ENCODE peak calls at places on chromosomes 5 and 9, in six cellular contexts. R is left ventricle myocardium inferior, Z is uterus, U is fibroblast of villous mesenchyme, O is AG04450, H is cardiac muscle cell. L is an unnamed sample.

GRCh38 chr9:71331603-71332002 is 210.2 kb upstream of the TRPM3 start:
- DNase-seq in R (no peak), O (no peak), Z (no peak), U (no peak), H (no peak), L (no peak)

GRCh38 chr5:111486055-111486454 is 26.3 kb downstream of the STARD4 start:
- DNase-seq in Z (no peak), H (no peak), U (peak; percentile 24), O (no peak), R (no peak), L (no peak)

GRCh38 chr5:1000329-1000728 is 8.3 kb upstream of the NKD2 start:
- DNase-seq in U (no peak), O (no peak), Z (peak; percentile 8), R (peak; percentile 6), H (no peak), L (no peak)

GRCh38 chr9:18189876-18190670 is 283.9 kb upstream of the ADAMTSL1 start:
- DNase-seq in U (no peak), Z (no peak), O (no peak), R (no peak), H (no peak), L (no peak)

GRCh38 chr5:5191906-5192305 is 51.8 kb downstream of the ADAMTS16 start:
- DNase-seq in U (no peak), O (no peak), R (no peak), H (no peak), Z (no peak), L (no peak)

GRCh38 chr5:132269635-132270344 is 12.3 kb downstream of the PDLIM4 start:
- DNase-seq in Z (no peak), R (no peak), U (peak; percentile 33), H (no peak), O (no peak), L (no peak)

GRCh38 chr5:32165597-32165996 is 8.5 kb downstream of the GOLPH3 start:
- DNase-seq in O (no peak), H (no peak), Z (no peak), R (no peak), U (no peak), L (no peak)

GRCh38 chr5:13385066-13385465 is 559.4 kb downstream of the DNAH5 start:
- DNase-seq in R (no peak), O (no peak), Z (no peak), H (no peak), U (no peak), L (no peak)

GRCh38 chr9:126499005-126499910 is 114.5 kb upstream of the LMX1B start:
- DNase-seq in Z (peak; percentile 45), H (peak; percentile 45), R (no peak), U (peak; percentile 55), O (no peak), L (no peak)

GRCh38 chr9:127977877-127978647 is 2.7 kb downstream of the EEIG1 start:
- DNase-seq in O (peak; percentile 42), R (peak; percentile 70), U (peak; percentile 94), H (peak; percentile 95), Z (peak; percentile 83), L (peak; percentile 94)

GRCh38 chr9:138064547-138064946 is 187.0 kb downstream of the CACNA1B start:
- DNase-seq in O (no peak), U (no peak), H (no peak), Z (no peak), R (no peak), L (no peak)

GRCh38 chr5:13976867-13977479 is 32.5 kb upstream of the DNAH5 start:
- DNase-seq in Z (no peak), R (no peak), O (no peak), U (peak; percentile 51), H (peak; percentile 53), L (no peak)

GRCh38 chr5:169142264-169142970 is 158.5 kb downstream of the SLIT3 start:
- DNase-seq in H (peak; percentile 35), U (no peak), R (peak; percentile 60), O (no peak), Z (peak; percentile 89), L (no peak)

GRCh38 chr9:80369641-80370040 is 797.9 kb downstream of the TLE4 start:
- DNase-seq in U (no peak), R (no peak), H (peak; percentile 4), Z (no peak), O (no peak), L (no peak)

GRCh38 chr5:77640577-77641396 is 2.3 kb upstream of the OTP start:
- DNase-seq in H (no peak), U (no peak), Z (no peak), O (no peak), R (no peak), L (no peak)

GRCh38 chr9:18208166-18209059 is 265.5 kb upstream of the ADAMTSL1 start:
- DNase-seq in O (no peak), H (peak; percentile 71), Z (peak; percentile 52), R (no peak), U (peak; percentile 31), L (no peak)

GRCh38 chr5:142063878-142064331 is 44.7 kb upstream of the NDFIP1 start:
- DNase-seq in U (peak; percentile 23), Z (peak; percentile 66), R (peak; percentile 75), O (peak; percentile 18), H (peak; percentile 87), L (peak; percentile 97)

GRCh38 chr5:38541174-38541724 is 15.2 kb downstream of the LIFR start:
- DNase-seq in R (no peak), O (no peak), U (peak; percentile 55), H (no peak), Z (no peak), L (no peak)

GRCh38 chr9:4892501-4893194 is 92.4 kb upstream of the JAK2 start:
- DNase-seq in H (no peak), U (no peak), Z (no peak), O (no peak), R (no peak), L (no peak)

GRCh38 chr5:6365142-6365976 is 13.0 kb downstream of the MED10 start:
- DNase-seq in O (no peak), H (peak; percentile 4), R (no peak), U (peak; percentile 2), Z (no peak), L (peak; percentile 47)

GRCh38 chr5:141638771-141639170 is 2.0 kb downstream of the RELL2 start:
- DNase-seq in Z (no peak), U (no peak), O (no peak), R (no peak), H (no peak), L (peak; percentile 65)

GRCh38 chr5:57172466-57172961 is 1.3 kb upstream of the GPBP1 start:
- DNase-seq in U (peak; percentile 31), H (peak; percentile 45), Z (no peak), O (no peak), R (no peak), L (no peak)

GRCh38 chr9:37033753-37034319 is at the start of gene PAX5:
- DNase-seq in O (no peak), R (no peak), H (no peak), Z (no peak), U (no peak), L (no peak)
- H3K4me3 ChIP-seq in O (no peak within 1 kb of the TSS), R (peak within 1 kb of the TSS; percentile 49), H (no peak within 1 kb of the TSS), Z (no peak within 1 kb of the TSS), U (no peak within 1 kb of the TSS), L (peak within 1 kb of the TSS; percentile 52)

DNA sequence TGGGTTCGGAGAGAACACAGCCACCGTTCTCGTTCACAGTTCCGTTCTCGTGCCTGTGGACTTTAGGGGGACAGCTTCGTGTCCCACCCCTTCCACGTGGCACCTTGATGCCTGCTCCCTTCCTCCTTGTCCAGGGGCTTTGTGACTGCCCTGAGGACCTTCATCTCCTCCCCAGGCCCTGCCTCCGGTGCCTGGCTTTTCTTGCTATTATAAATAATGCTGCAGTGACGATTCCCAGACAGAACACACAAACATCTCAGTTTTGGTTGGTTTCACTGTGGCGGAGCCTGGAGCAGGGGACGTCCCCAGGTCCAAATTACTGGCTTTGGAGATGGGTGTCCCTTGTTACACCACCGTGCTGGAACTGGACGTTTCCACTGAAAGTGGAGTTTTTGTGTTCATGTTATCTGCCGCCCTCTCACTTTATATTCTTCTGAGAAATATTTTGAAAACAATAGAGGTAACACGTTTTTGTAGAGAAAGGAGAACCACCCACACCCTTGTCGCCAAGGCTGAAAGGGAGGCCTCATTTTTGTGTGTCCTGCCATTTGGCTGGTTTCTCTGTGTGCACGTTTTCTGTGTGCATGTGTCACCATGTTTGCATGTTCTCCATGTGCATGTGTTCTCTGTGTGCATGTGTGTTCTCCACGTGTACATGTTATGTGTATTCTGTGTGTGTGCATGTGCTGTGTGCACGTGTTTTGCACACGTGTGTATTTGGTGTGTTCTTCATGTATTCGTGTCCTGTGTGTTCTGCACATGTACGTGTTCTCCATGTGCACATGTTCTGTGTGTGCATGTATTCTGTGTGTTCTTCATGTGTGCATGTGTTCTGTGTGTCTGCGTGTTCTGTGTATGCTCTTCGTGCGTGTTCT is 24.2 kb downstream of the WNK2 start:
- DNase-seq in H (no peak), Z (no peak), R (no peak), U (no peak), O (no peak), L (no peak)
- H3K4me3 ChIP-seq in H (no peak overlapping the region), Z (no peak overlapping the region), R (peak overlapping the region; percentile 51), U (no peak overlapping the region), O (no peak overlapping the region), L (peak overlapping the region; percentile 42)

GRCh38 chr9:120890415-120891254 is 13.6 kb upstream of the PHF19 start:
- DNase-seq in H (peak; percentile 56), R (no peak), Z (peak; percentile 85), O (no peak), U (peak; percentile 97), L (no peak)

GRCh38 chr9:120891255-120891954 is 14.4 kb upstream of the PHF19 start:
- DNase-seq in R (no peak), Z (no peak), O (no peak), H (no peak), U (peak; percentile 55), L (no peak)

GRCh38 chr9:120888626-120889025 is 11.6 kb upstream of the PHF19 start:
- DNase-seq in R (no peak), Z (no peak), H (no peak), O (no peak), U (no peak), L (no peak)

GRCh38 chr9:120892177-120892747 is 15.3 kb upstream of the PHF19 start:
- DNase-seq in Z (no peak), U (no peak), O (no peak), R (no peak), H (no peak), L (no peak)

GRCh38 chr9:120889606-120890396 is 12.8 kb upstream of the PHF19 start:
- DNase-seq in H (no peak), R (no peak), U (no peak), O (no peak), Z (no peak), L (no peak)
- H3K4me3 ChIP-seq in H (no peak overlapping the region), R (no peak overlapping the region), U (no peak overlapping the region), O (no peak overlapping the region), Z (no peak overlapping the region), L (no peak overlapping the region)

DNA sequence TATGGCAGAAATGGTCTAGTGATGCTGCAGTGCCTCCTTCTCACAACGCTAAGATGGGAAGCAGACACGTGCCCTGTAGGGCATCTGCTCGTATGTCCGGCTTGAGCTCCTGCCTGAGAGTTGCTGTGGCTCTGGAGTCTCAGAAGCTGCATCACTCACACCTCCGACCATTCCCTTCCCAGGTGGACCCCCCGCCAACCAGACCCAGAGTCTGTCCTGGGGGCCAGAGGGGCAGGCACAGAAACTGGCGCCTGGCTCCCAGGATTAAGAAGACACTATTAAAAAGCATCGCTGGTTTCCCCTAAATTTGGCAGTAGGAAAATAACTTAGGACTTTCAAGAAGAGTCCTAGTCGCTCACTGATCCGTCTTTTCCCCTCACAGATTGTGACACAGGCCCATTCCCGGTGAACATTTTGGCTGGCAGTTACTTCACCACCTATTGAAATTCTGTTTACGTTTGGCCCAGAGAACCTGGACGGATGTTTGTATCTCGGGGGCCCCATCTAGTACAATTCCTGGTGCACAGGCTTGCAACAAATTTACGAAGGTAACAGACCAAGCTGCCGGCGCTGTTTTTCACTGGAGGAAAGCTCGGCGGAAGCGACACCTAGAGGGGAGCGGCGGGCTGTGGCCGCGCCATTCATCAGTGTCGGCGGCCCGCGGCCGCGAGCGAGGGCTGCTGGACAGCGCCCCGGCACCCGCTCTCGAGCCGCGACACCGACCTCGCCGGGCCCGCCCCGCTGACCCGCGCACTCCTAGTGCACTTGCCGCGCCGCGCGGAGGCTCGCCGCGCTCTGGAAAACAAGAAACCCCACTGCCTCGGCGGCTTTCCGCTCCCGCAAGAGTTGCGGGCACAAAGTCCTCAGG is 1.6 kb downstream of the FSTL4 start:
- DNase-seq in H (peak; percentile 50), R (peak; percentile 64), Z (peak; percentile 21), O (no peak), U (peak; percentile 25), L (no peak)
- H3K4me3 ChIP-seq in H (peak overlapping the region; percentile 36), R (peak overlapping the region; percentile 61), Z (no peak overlapping the region), O (no peak overlapping the region), U (no peak overlapping the region), L (peak overlapping the region; percentile 60)

L was measured in coronary artery.